ENCODE peak calls at places on chromosomes 4 and X, in ten cellular contexts. One of them, this sample, is unnamed.

GRCh38 chr4:152459326-152459725 is 76.6 kb downstream of the FBXW7 start:
- DNase-seq in left lung: no peak
- DNase-seq in brain microvascular endothelial cell: no peak
- DNase-seq in pancreas: no peak
- DNase-seq in astrocyte of the spinal cord: no peak
- DNase-seq in Calu3: no peak
- DNase-seq in endothelial cell: no peak
- DNase-seq in B cell: no peak
- DNase-seq in suprapubic skin: no peak
- DNase-seq in cardiac fibroblast: no peak
- DNase-seq in this sample: no peak

GRCh38 chr4:54227261-54228063 is 1.6 kb upstream of the PDGFRA start:
- DNase-seq in astrocyte of the spinal cord: peak
- DNase-seq in left lung: peak
- DNase-seq in pancreas: no peak
- DNase-seq in B cell: peak
- DNase-seq in endothelial cell: peak
- DNase-seq in cardiac fibroblast: peak
- DNase-seq in brain microvascular endothelial cell: peak
- DNase-seq in suprapubic skin: peak
- DNase-seq in Calu3: no peak
- DNase-seq in this sample: no peak

GRCh38 chr4:8849266-8850073 is 22.2 kb downstream of the HMX1 start:
- DNase-seq in brain microvascular endothelial cell: no peak
- DNase-seq in B cell: no peak
- DNase-seq in Calu3: no peak
- DNase-seq in endothelial cell: no peak
- DNase-seq in cardiac fibroblast: no peak
- DNase-seq in astrocyte of the spinal cord: no peak
- DNase-seq in pancreas: no peak
- DNase-seq in suprapubic skin: peak
- DNase-seq in left lung: peak
- DNase-seq in this sample: peak

GRCh38 chr4:83581411-83582288 is 45.7 kb downstream of the GPAT3 start:
- DNase-seq in B cell: peak
- DNase-seq in Calu3: no peak
- DNase-seq in brain microvascular endothelial cell: no peak
- DNase-seq in endothelial cell: no peak
- DNase-seq in cardiac fibroblast: no peak
- DNase-seq in suprapubic skin: no peak
- DNase-seq in astrocyte of the spinal cord: peak
- DNase-seq in pancreas: no peak
- DNase-seq in left lung: no peak
- DNase-seq in this sample: no peak

GRCh38 chr4:140099993-140100392 is 54.0 kb downstream of the MAML3 start:
- DNase-seq in suprapubic skin: no peak
- DNase-seq in astrocyte of the spinal cord: no peak
- DNase-seq in B cell: no peak
- DNase-seq in pancreas: no peak
- DNase-seq in cardiac fibroblast: peak
- DNase-seq in endothelial cell: peak
- DNase-seq in brain microvascular endothelial cell: no peak
- DNase-seq in left lung: peak
- DNase-seq in Calu3: no peak
- DNase-seq in this sample: no peak

GRCh38 chrX:20477836-20478532 is 211.3 kb upstream of the RPS6KA3 start:
- DNase-seq in pancreas: no peak
- DNase-seq in suprapubic skin: no peak
- DNase-seq in Calu3: no peak
- DNase-seq in cardiac fibroblast: no peak
- DNase-seq in endothelial cell: no peak
- DNase-seq in B cell: no peak
- DNase-seq in brain microvascular endothelial cell: no peak
- DNase-seq in astrocyte of the spinal cord: no peak
- DNase-seq in left lung: peak
- DNase-seq in this sample: no peak

GRCh38 chr4:137125011-137125410 is 407.3 kb downstream of the PCDH18 start:
- DNase-seq in endothelial cell: no peak
- DNase-seq in pancreas: no peak
- DNase-seq in B cell: no peak
- DNase-seq in brain microvascular endothelial cell: peak
- DNase-seq in Calu3: peak
- DNase-seq in suprapubic skin: no peak
- DNase-seq in astrocyte of the spinal cord: peak
- DNase-seq in cardiac fibroblast: peak
- DNase-seq in left lung: no peak
- DNase-seq in this sample: no peak

GRCh38 chrX:2614911-2615310 is 76.2 kb upstream of the CD99 start:
- DNase-seq in brain microvascular endothelial cell: peak
- DNase-seq in pancreas: no peak
- DNase-seq in endothelial cell: no peak
- DNase-seq in astrocyte of the spinal cord: peak
- DNase-seq in suprapubic skin: no peak
- DNase-seq in cardiac fibroblast: peak
- DNase-seq in left lung: no peak
- DNase-seq in Calu3: no peak
- DNase-seq in B cell: no peak
- DNase-seq in this sample: no peak

GRCh38 chr4:150818661-150819060 is 196.4 kb downstream of the LRBA start:
- DNase-seq in brain microvascular endothelial cell: no peak
- DNase-seq in cardiac fibroblast: peak
- DNase-seq in B cell: no peak
- DNase-seq in suprapubic skin: no peak
- DNase-seq in left lung: no peak
- DNase-seq in astrocyte of the spinal cord: peak
- DNase-seq in pancreas: no peak
- DNase-seq in Calu3: no peak
- DNase-seq in endothelial cell: no peak
- DNase-seq in this sample: no peak

GRCh38 chr4:159145318-159146006 is 42.6 kb downstream of the RAPGEF2 start:
- DNase-seq in Calu3: no peak
- DNase-seq in cardiac fibroblast: no peak
- DNase-seq in endothelial cell: no peak
- DNase-seq in left lung: no peak
- DNase-seq in suprapubic skin: no peak
- DNase-seq in B cell: no peak
- DNase-seq in pancreas: no peak
- DNase-seq in brain microvascular endothelial cell: no peak
- DNase-seq in astrocyte of the spinal cord: no peak
- DNase-seq in this sample: no peak

GRCh38 chr4:4330794-4331193 is 40.7 kb downstream of the ZBTB49 start:
- DNase-seq in Calu3: no peak
- DNase-seq in endothelial cell: no peak
- DNase-seq in suprapubic skin: no peak
- DNase-seq in brain microvascular endothelial cell: no peak
- DNase-seq in B cell: no peak
- DNase-seq in left lung: no peak
- DNase-seq in cardiac fibroblast: no peak
- DNase-seq in astrocyte of the spinal cord: no peak
- DNase-seq in pancreas: no peak
- DNase-seq in this sample: peak

GRCh38 chrX:9374537-9374936 is 90.3 kb upstream of the TBL1X start:
- DNase-seq in endothelial cell: no peak
- DNase-seq in pancreas: no peak
- DNase-seq in brain microvascular endothelial cell: no peak
- DNase-seq in suprapubic skin: no peak
- DNase-seq in Calu3: peak
- DNase-seq in astrocyte of the spinal cord: no peak
- DNase-seq in B cell: no peak
- DNase-seq in left lung: no peak
- DNase-seq in cardiac fibroblast: no peak
- DNase-seq in this sample: no peak

DNA sequence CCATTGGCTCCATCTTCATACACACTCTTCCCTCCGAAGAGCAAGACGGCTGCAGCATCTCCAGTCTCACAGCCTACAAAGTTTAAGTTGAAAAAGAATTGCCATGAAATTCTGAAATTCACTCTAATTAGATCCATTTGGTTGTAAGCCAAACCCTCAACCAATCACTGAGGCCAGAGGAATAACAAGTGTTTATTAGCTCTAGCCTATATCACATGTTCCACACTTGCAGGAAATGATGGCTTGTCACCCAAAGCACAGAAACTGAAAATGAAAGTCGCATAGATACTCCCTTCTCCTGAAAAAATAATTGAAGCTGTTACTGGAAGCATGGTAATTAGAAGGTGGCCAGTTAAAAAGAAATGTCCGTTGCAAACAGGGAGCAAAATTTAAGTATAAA is 1071.8 kb downstream of the CCSER1 start:
- DNase-seq in astrocyte of the spinal cord: no peak
- DNase-seq in brain microvascular endothelial cell: no peak
- DNase-seq in suprapubic skin: no peak
- DNase-seq in endothelial cell: no peak
- DNase-seq in cardiac fibroblast: peak
- DNase-seq in B cell: no peak
- DNase-seq in left lung: no peak
- DNase-seq in pancreas: no peak
- DNase-seq in Calu3: no peak
- DNase-seq in this sample: no peak
- TF ChIP-seq CTCF in astrocyte of the spinal cord: no peak
- TF ChIP-seq CTCF in brain microvascular endothelial cell: no peak
- TF ChIP-seq CTCF in suprapubic skin: no peak
- TF ChIP-seq CTCF in endothelial cell: no peak
- TF ChIP-seq CTCF in cardiac fibroblast: no peak
- TF ChIP-seq CTCF in B cell: no peak
- TF ChIP-seq CTCF in left lung: no peak
- TF ChIP-seq CTCF in pancreas: no peak
- TF ChIP-seq CTCF in Calu3: no peak
- TF ChIP-seq CTCF in this sample: no peak

GRCh38 chr4:113955948-113956347 is 23.5 kb downstream of the ARSJ start:
- DNase-seq in Calu3: no peak
- DNase-seq in B cell: no peak
- DNase-seq in left lung: no peak
- DNase-seq in endothelial cell: no peak
- DNase-seq in astrocyte of the spinal cord: no peak
- DNase-seq in pancreas: no peak
- DNase-seq in brain microvascular endothelial cell: no peak
- DNase-seq in suprapubic skin: no peak
- DNase-seq in cardiac fibroblast: no peak
- DNase-seq in this sample: no peak
- TF ChIP-seq CTCF in Calu3: no peak
- TF ChIP-seq CTCF in B cell: no peak
- TF ChIP-seq CTCF in left lung: no peak
- TF ChIP-seq CTCF in endothelial cell: no peak
- TF ChIP-seq CTCF in astrocyte of the spinal cord: no peak
- TF ChIP-seq CTCF in pancreas: no peak
- TF ChIP-seq CTCF in brain microvascular endothelial cell: no peak
- TF ChIP-seq CTCF in suprapubic skin: no peak
- TF ChIP-seq CTCF in cardiac fibroblast: no peak
- TF ChIP-seq CTCF in this sample: no peak

GRCh38 chr4:36187723-36188333 is 56.5 kb downstream of the ARAP2 start:
- DNase-seq in pancreas: no peak
- DNase-seq in Calu3: no peak
- DNase-seq in suprapubic skin: no peak
- DNase-seq in endothelial cell: no peak
- DNase-seq in cardiac fibroblast: peak
- DNase-seq in brain microvascular endothelial cell: peak
- DNase-seq in left lung: no peak
- DNase-seq in B cell: no peak
- DNase-seq in astrocyte of the spinal cord: peak
- DNase-seq in this sample: no peak
- TF ChIP-seq CTCF in pancreas: peak
- TF ChIP-seq CTCF in Calu3: peak
- TF ChIP-seq CTCF in suprapubic skin: peak
- TF ChIP-seq CTCF in endothelial cell: peak
- TF ChIP-seq CTCF in cardiac fibroblast: peak
- TF ChIP-seq CTCF in brain microvascular endothelial cell: peak
- TF ChIP-seq CTCF in left lung: no peak
- TF ChIP-seq CTCF in B cell: peak
- TF ChIP-seq CTCF in astrocyte of the spinal cord: peak
- TF ChIP-seq CTCF in this sample: peak

GRCh38 chrX:102841706-102842003 is 95.4 kb upstream of the RAB40AL start:
- DNase-seq in astrocyte of the spinal cord: no peak
- DNase-seq in B cell: no peak
- DNase-seq in brain microvascular endothelial cell: no peak
- DNase-seq in suprapubic skin: no peak
- DNase-seq in pancreas: no peak
- DNase-seq in left lung: no peak
- DNase-seq in Calu3: no peak
- DNase-seq in endothelial cell: no peak
- DNase-seq in cardiac fibroblast: no peak
- DNase-seq in this sample: no peak

GRCh38 chrX:102845020-102845419 is 92.1 kb upstream of the RAB40AL start:
- DNase-seq in astrocyte of the spinal cord: no peak
- DNase-seq in left lung: no peak
- DNase-seq in suprapubic skin: no peak
- DNase-seq in B cell: no peak
- DNase-seq in cardiac fibroblast: no peak
- DNase-seq in brain microvascular endothelial cell: no peak
- DNase-seq in endothelial cell: no peak
- DNase-seq in Calu3: no peak
- DNase-seq in pancreas: no peak
- DNase-seq in this sample: no peak

GRCh38 chrX:102837843-102838242 is 99.2 kb upstream of the RAB40AL start:
- DNase-seq in B cell: no peak
- DNase-seq in pancreas: no peak
- DNase-seq in endothelial cell: no peak
- DNase-seq in suprapubic skin: no peak
- DNase-seq in Calu3: no peak
- DNase-seq in cardiac fibroblast: no peak
- DNase-seq in left lung: no peak
- DNase-seq in astrocyte of the spinal cord: no peak
- DNase-seq in brain microvascular endothelial cell: no peak
- DNase-seq in this sample: no peak

GRCh38 chrX:102835504-102836146 is 101.4 kb upstream of the RAB40AL start:
- DNase-seq in suprapubic skin: no peak
- DNase-seq in Calu3: peak
- DNase-seq in pancreas: no peak
- DNase-seq in B cell: peak
- DNase-seq in cardiac fibroblast: peak
- DNase-seq in endothelial cell: peak
- DNase-seq in astrocyte of the spinal cord: peak
- DNase-seq in brain microvascular endothelial cell: peak
- DNase-seq in left lung: no peak
- DNase-seq in this sample: no peak

DNA sequence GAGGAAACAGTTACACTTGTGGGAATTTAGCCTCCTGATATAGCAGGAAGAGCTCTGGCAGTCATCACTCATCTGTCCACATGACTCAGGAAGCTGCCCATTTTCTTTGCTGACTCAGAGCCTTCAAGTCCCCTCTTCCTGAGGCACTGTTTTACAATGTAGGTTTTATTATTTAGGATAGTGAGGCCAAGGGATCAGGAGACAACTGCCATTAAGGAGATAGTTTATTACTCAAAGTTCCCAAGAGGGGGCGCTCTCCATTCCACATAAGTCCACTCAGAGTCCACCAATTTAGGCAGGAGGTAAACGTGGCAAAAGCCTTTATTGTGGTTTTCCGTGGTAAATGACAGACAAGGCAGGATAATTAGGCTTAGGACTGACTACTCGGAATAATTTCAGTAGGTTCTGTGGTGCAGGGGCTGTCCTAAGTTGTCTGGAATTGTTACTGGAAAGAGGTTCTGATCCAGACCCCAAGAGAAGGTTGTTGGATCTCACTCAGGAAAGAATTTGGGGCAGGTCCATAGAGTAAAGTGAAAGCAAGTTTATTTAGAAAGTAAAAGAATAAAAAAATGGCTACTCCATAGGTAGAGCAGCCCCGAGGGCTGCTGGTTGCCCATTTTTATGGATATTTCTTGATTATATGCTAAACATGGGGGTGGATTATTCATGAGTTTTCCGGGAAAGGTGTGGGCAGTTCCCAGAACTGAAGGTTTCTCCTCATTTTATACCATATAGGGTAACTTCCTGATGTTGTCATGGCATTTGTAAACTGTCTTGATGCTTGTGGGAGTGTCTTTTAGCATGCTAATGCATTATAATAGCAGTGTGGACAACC is 96.0 kb upstream of the RAB40AL start:
- DNase-seq in cardiac fibroblast: peak
- DNase-seq in B cell: no peak
- DNase-seq in astrocyte of the spinal cord: peak
- DNase-seq in Calu3: no peak
- DNase-seq in endothelial cell: no peak
- DNase-seq in left lung: no peak
- DNase-seq in brain microvascular endothelial cell: peak
- DNase-seq in pancreas: no peak
- DNase-seq in suprapubic skin: no peak
- DNase-seq in this sample: no peak
- TF ChIP-seq CTCF in cardiac fibroblast: peak
- TF ChIP-seq CTCF in B cell: no peak
- TF ChIP-seq CTCF in astrocyte of the spinal cord: no peak
- TF ChIP-seq CTCF in Calu3: no peak
- TF ChIP-seq CTCF in endothelial cell: peak
- TF ChIP-seq CTCF in left lung: no peak
- TF ChIP-seq CTCF in brain microvascular endothelial cell: peak
- TF ChIP-seq CTCF in pancreas: no peak
- TF ChIP-seq CTCF in suprapubic skin: no peak
- TF ChIP-seq CTCF in this sample: peak